ENCODE peak calls at places on chromosomes 7 and 10, in five cellular contexts. K is SK-N-SH, T is thyroid gland, Y is left lung, D is astrocyte. O is an unnamed sample.
A peak's percentile ranks its signal among the peaks of the same experiment; 100 is the strongest.

GRCh38 chr7:1669954-1670893 is at the start of gene ELFN1:
- DNase-seq in Y (peak; percentile 31), K (peak; percentile 86), D (peak; percentile 47), T (no peak), O (peak; percentile 34)

GRCh38 chr10:126654579-126654978 is 15.9 kb downstream of the C10orf90 start:
- DNase-seq in T (peak; percentile 20), K (no peak), Y (no peak), D (no peak), O (no peak)

GRCh38 chr10:133276435-133277201 is at the start of gene ADAM8:
- DNase-seq in D (no peak), K (peak; percentile 72), Y (no peak), T (peak; percentile 67), O (no peak)

GRCh38 chr7:132077986-132078385 is 498.3 kb downstream of the PLXNA4 start:
- DNase-seq in D (peak; percentile 47), K (peak; percentile 48), T (no peak), Y (no peak), O (no peak)

GRCh38 chr7:134831862-134832261 is 52.4 kb downstream of the CALD1 start:
- DNase-seq in T (peak; percentile 49), D (no peak), Y (no peak), K (no peak), O (no peak)

GRCh38 chr7:39950473-39951155 is 558 bp downstream of the CDK13 start:
- DNase-seq in D (peak; percentile 22), T (peak; percentile 58), K (peak; percentile 75), Y (peak; percentile 58), O (peak; percentile 60)

GRCh38 chr7:50679218-50680007 is 103.3 kb downstream of the GRB10 start:
- DNase-seq in Y (no peak), T (no peak), K (peak; percentile 80), D (peak; percentile 12), O (no peak)

GRCh38 chr10:43124574-43125273 is 13.5 kb upstream of the CSGALNACT2 start:
- DNase-seq in K (no peak), Y (peak; percentile 32), D (no peak), T (no peak), O (no peak)

GRCh38 chr10:48309711-48310226 is 3.3 kb downstream of the MAPK8 start:
- DNase-seq in D (peak; percentile 84), Y (no peak), T (no peak), K (peak; percentile 25), O (no peak)

GRCh38 chr7:137328389-137329120 is 15.0 kb downstream of the PTN start:
- DNase-seq in K (no peak), T (no peak), D (peak; percentile 87), Y (no peak), O (no peak)

DNA sequence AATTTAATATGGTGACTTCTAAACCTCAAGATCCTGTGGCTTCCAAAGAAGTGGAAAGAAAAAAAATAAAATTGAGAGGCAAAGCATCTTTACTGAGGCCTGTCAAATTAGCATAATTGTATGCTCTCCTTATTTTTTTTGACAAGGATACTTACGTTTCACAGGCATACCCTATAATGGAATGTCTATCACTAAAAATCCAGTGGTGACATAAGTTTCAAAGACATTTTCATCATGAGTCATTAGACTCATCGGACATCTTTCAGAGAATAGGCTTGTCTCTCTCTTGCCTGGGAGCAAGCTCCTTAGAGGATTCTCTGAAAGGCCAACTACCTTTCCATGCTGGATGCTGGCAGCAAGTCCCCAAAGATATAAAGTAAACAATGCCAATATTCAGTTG is 380.7 kb upstream of the STEAP1 start:
- DNase-seq in K (no peak), Y (no peak), D (no peak), T (no peak), O (no peak)
- H3K4me3 ChIP-seq in K (no peak overlapping the region), Y (no peak overlapping the region), D (no peak overlapping the region), T (no peak overlapping the region), O (no peak overlapping the region)

GRCh38 chr10:71752391-71753090 is 20.8 kb downstream of the VSIR start:
- DNase-seq in T (no peak), D (no peak), K (no peak), Y (no peak), O (no peak)

GRCh38 chr10:71754562-71754961 is 18.8 kb downstream of the VSIR start:
- DNase-seq in D (no peak), T (no peak), K (no peak), Y (no peak), O (no peak)

GRCh38 chr10:71753960-71754505 is 19.3 kb downstream of the VSIR start:
- DNase-seq in T (no peak), K (no peak), Y (no peak), D (no peak), O (no peak)

GRCh38 chr10:71751515-71752224 is 21.6 kb downstream of the VSIR start:
- DNase-seq in D (no peak), T (no peak), K (no peak), Y (no peak), O (no peak)

GRCh38 chr10:71753091-71753959 is 20.0 kb downstream of the VSIR start:
- DNase-seq in T (no peak), D (no peak), K (no peak), Y (peak; percentile 82), O (no peak)
- H3K4me1 ChIP-seq in T (peaks cover 33% of the 10 kb centered on the region), D (peaks cover 3% of the 10 kb centered on the region), K (peaks cover 24% of the 10 kb centered on the region), Y (peaks cover 99% of the 10 kb centered on the region), O (peaks cover 20% of the 10 kb centered on the region)

DNA sequence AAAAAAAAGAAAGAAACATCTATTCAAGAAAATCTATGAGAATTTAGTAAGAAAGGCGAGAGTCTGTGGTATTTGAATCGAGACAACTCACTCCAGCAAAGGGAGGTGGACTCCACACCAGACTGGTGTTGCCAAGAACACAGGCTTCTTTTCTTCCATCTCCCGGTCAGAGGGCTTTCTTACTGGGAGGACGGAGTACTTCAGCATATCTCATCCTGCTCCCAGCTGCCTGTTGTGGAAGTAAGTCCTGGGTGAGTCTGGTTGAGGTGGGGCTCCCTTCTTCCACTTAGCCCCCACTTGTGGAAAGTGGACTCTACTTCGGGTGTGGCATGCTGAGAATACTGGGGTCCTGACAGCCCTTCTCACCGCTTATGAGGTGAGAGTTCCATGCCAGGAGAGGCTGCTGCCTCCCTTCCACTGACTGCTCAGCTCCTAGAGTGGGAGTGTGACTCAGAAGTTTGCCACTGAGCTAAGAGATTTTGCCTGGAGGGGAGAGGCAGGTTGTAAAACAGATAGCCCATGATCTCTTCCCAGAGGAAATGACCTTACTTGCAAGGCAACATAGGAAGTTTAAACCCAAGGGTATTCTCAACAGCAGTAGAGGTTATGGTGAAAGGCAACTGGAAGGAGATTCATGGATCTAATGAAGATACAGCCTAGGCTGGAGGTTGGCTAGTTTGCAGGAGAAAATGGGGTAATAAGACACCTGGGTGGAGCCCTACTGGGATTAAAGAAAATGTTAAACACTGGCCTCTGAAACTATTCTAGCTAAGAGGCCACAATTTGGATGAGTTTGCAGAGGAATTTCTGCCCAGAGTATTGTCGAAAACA is 3.5 kb upstream of the NACAD start:
- DNase-seq in T (no peak), K (peak; percentile 8), D (no peak), Y (peak; percentile 10), O (no peak)
- TF ChIP-seq CTCF in T (no peak), K (no peak), D (no peak), Y (no peak), O (no peak)

GRCh38 chr10:93541402-93542357 is 24.8 kb upstream of the FFAR4 start:
- DNase-seq in K (peak; percentile 67), T (peak; percentile 42), D (no peak), Y (peak; percentile 41), O (no peak)
- H3K4me3 ChIP-seq in K (peak overlapping the region; percentile 25), T (no peak overlapping the region), D (no peak overlapping the region), Y (no peak overlapping the region), O (peak overlapping the region; percentile 24)

GRCh38 chr7:150382123-150382843 is 3.2 kb downstream of the ZNF775 start:
- DNase-seq in D (no peak), T (no peak), Y (no peak), K (no peak), O (no peak)
- H3K4me1 ChIP-seq in D (peaks cover 12% of the 10 kb centered on the region), T (peaks cover 14% of the 10 kb centered on the region), Y (peaks cover 43% of the 10 kb centered on the region), K (peaks cover 65% of the 10 kb centered on the region), O (no peaks in the 10 kb centered on the region)

DNA sequence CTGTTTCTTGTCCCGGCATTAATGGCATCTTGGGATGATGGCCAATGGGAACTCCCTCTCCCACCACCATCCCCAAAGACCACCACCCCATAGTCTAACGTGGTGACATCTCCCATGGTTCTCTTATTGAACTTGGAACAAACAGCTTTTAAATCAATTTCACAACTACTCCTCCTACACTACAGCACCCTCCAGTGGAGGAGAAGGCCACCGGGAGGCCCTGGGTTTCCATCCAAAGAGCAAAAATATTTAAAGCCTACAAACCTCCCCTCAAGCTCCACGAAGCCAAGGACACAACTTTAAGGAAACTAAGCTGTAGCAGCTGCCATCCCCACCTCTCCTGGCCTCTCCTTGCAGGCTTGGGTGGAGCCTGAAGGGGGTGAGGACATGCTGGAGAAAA is 94.1 kb upstream of the LANCL2 start:
- DNase-seq in T (peak; percentile 36), D (no peak), K (no peak), Y (no peak), O (no peak)
- TF ChIP-seq CTCF in T (peak; percentile 23), D (peak; percentile 54), K (peak; percentile 61), Y (no peak), O (no peak)

DNA sequence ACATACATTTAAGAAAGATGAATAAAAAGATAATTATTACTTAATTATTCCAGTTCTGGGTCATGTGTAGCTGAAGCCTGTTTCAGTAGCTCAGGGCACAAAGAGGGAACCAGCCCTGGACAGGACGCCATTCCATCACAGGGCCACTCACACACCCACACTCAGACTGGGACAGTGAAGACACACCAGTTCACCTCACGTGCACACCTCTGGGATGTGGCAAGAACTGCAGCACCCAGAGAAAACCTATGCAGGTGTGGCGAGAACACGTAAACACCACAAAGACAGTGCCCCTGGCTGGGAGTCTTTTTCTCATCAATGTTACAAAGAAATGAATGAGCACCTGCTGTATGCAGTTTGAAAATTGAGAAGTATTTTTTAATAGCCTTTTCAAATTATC is 1.6 kb upstream of the IDI1 start:
- DNase-seq in D (no peak), K (no peak), Y (no peak), T (no peak), O (no peak)
- H3K4me3 ChIP-seq in D (peak overlapping the region; percentile 99), K (peak overlapping the region; percentile 90), Y (peak overlapping the region; percentile 89), T (no peak overlapping the region), O (no peak overlapping the region)

GRCh38 chr10:3090388-3090787 is 23.0 kb downstream of the PFKP start:
- DNase-seq in T (no peak), K (no peak), D (no peak), Y (no peak), O (no peak)

GRCh38 chr10:3090914-3091313 is 23.6 kb downstream of the PFKP start:
- DNase-seq in D (peak; percentile 75), Y (peak; percentile 69), T (peak; percentile 93), K (no peak), O (peak; percentile 75)

GRCh38 chr10:3091921-3092320 is 24.6 kb downstream of the PFKP start:
- DNase-seq in T (no peak), D (no peak), K (no peak), Y (no peak), O (no peak)

GRCh38 chr10:3093996-3094395 is 26.6 kb downstream of the PFKP start:
- DNase-seq in T (no peak), D (no peak), Y (no peak), K (no peak), O (no peak)

DNA sequence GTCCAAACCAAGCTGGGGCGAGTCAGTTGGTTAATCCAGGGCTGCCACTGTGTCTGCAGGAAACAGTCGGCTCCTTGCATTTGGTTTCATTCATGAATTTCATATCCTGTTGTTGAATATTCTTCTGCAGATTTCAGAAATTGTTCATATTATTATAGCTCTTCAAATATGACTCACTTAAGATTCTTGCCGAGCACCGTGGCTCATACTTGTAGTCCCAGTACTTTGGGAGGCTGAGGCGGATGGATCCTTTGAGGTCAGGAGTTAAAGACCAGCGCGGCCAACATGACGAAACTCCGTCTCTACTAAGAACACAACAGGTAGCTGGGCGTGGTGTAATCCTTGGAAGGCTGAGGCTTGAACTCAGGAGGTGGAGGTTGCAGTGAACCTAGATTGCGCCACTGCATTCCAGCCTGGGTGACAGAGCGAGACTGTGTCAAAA is 24.0 kb downstream of the PFKP start:
- DNase-seq in T (peak; percentile 87), K (no peak), Y (peak; percentile 83), D (peak; percentile 94), O (no peak)
- H3K4me1 ChIP-seq in T (peaks cover 38% of the 10 kb centered on the region), K (peaks cover 24% of the 10 kb centered on the region), Y (peaks cover 53% of the 10 kb centered on the region), D (peaks cover 53% of the 10 kb centered on the region), O (no peaks in the 10 kb centered on the region)

O was measured in breast epithelium.